ENCODE peak calls at places on chromosomes 1 and 21, in eight cellular contexts. O, R, Y, W, H, F, S and K are unnamed samples.
A peak's percentile ranks its signal among the peaks of the same experiment; 100 is the strongest.

GRCh38 chr1:215005078-215005477 is 77.5 kb upstream of the KCNK2 start:
- DNase-seq in O (peak; percentile 27), R (no peak), Y (no peak), W (no peak), H (no peak), F (no peak), S (peak; percentile 82), K (no peak)

GRCh38 chr1:11286735-11287410 is 13.9 kb downstream of the UBIAD1 start:
- DNase-seq in O (no peak), R (no peak), Y (no peak), W (no peak), H (no peak), F (no peak), S (peak; percentile 63), K (no peak)

GRCh38 chr21:26170471-26171309 is at the start of gene APP:
- DNase-seq in O (peak; percentile 91), R (peak; percentile 92), Y (peak; percentile 98), W (peak; percentile 57), H (peak; percentile 73), F (peak; percentile 79), S (peak; percentile 93), K (peak; percentile 90)

GRCh38 chr1:156128749-156129682 is 14.5 kb downstream of the LMNA start:
- DNase-seq in O (no peak), R (peak; percentile 67), Y (peak; percentile 58), W (no peak), H (no peak), F (no peak), S (peak; percentile 80), K (peak; percentile 56)

GRCh38 chr1:243473281-243474210 is 217.7 kb downstream of the SDCCAG8 start:
- DNase-seq in O (no peak), R (no peak), Y (no peak), W (no peak), H (no peak), F (no peak), S (no peak), K (no peak)

GRCh38 chr1:203148127-203148526 is 20.6 kb downstream of the ADORA1 start:
- DNase-seq in O (peak; percentile 45), R (no peak), Y (no peak), W (no peak), H (no peak), F (no peak), S (no peak), K (no peak)

GRCh38 chr1:26970810-26971209 is 10.5 kb upstream of the KDF1 start:
- DNase-seq in O (peak; percentile 79), R (no peak), Y (no peak), W (peak; percentile 61), H (no peak), F (no peak), S (no peak), K (no peak)

GRCh38 chr1:5646486-5646885 is 345.7 kb downstream of the NPHP4 start:
- DNase-seq in O (peak; percentile 3), R (no peak), Y (peak; percentile 26), W (no peak), H (no peak), F (no peak), S (no peak), K (no peak)

GRCh38 chr1:109391161-109391556 is 6.6 kb downstream of the SORT1 start:
- DNase-seq in O (no peak), R (no peak), Y (no peak), W (no peak), H (no peak), F (no peak), S (peak; percentile 59), K (no peak)

GRCh38 chr1:150820710-150821521 is 12.9 kb upstream of the CTSK start:
- DNase-seq in O (no peak), R (no peak), Y (no peak), W (no peak), H (no peak), F (no peak), S (peak; percentile 22), K (no peak)

GRCh38 chr1:93816970-93817738 is 61.9 kb downstream of the DNTTIP2 start:
- DNase-seq in O (no peak), R (no peak), Y (no peak), W (no peak), H (no peak), F (peak; percentile 63), S (peak; percentile 78), K (no peak)

GRCh38 chr1:109257682-109258421 is 8.5 kb downstream of the CELSR2 start:
- DNase-seq in O (no peak), R (no peak), Y (no peak), W (no peak), H (no peak), F (no peak), S (no peak), K (no peak)

GRCh38 chr1:153490272-153491051 is 30.0 kb upstream of the S100A7 start:
- DNase-seq in O (peak; percentile 45), R (peak; percentile 85), Y (no peak), W (peak; percentile 67), H (no peak), F (peak; percentile 55), S (peak; percentile 96), K (peak; percentile 89)

GRCh38 chr1:156226116-156226538 is 13.3 kb downstream of the PMF1 start:
- DNase-seq in O (no peak), R (no peak), Y (no peak), W (no peak), H (no peak), F (no peak), S (no peak), K (no peak)

GRCh38 chr1:106526650-106527049 is 529.8 kb upstream of the PRMT6 start:
- DNase-seq in O (no peak), R (no peak), Y (no peak), W (no peak), H (no peak), F (no peak), S (peak; percentile 92), K (no peak)

GRCh38 chr1:110152133-110152785 is 2.0 kb downstream of the SLC6A17 start:
- DNase-seq in O (no peak), R (no peak), Y (no peak), W (peak; percentile 20), H (no peak), F (peak; percentile 51), S (peak; percentile 58), K (no peak)

GRCh38 chr1:4172659-4173599 is 272.9 kb upstream of the C1orf174 start:
- DNase-seq in O (peak; percentile 25), R (no peak), Y (peak; percentile 44), W (peak; percentile 32), H (no peak), F (no peak), S (no peak), K (no peak)

GRCh38 chr1:246569248-246570238 is 3.3 kb downstream of the CNST start:
- DNase-seq in O (no peak), R (no peak), Y (no peak), W (no peak), H (no peak), F (no peak), S (no peak), K (no peak)

GRCh38 chr1:1208713-1209433 is 2.5 kb upstream of the TNFRSF18 start:
- DNase-seq in O (no peak), R (no peak), Y (peak; percentile 73), W (no peak), H (peak; percentile 38), F (no peak), S (no peak), K (peak; percentile 50)

GRCh38 chr1:54077359-54077758 is 24.0 kb downstream of the TCEANC2 start:
- DNase-seq in O (no peak), R (no peak), Y (no peak), W (no peak), H (no peak), F (no peak), S (no peak), K (no peak)

GRCh38 chr1:24886241-24886640 is 43.8 kb downstream of the RUNX3 start:
- DNase-seq in O (peak; percentile 25), R (no peak), Y (no peak), W (no peak), H (no peak), F (no peak), S (no peak), K (no peak)

GRCh38 chr21:41976611-41977010 is 22.8 kb upstream of the C2CD2 start:
- DNase-seq in O (no peak), R (peak; percentile 10), Y (peak; percentile 26), W (no peak), H (no peak), F (no peak), S (no peak), K (no peak)

GRCh38 chr21:33825898-33826297 is 89.7 kb downstream of the ATP5PO start:
- DNase-seq in O (no peak), R (no peak), Y (no peak), W (no peak), H (no peak), F (no peak), S (peak; percentile 72), K (no peak)

GRCh38 chr1:108643492-108644333 is 17.2 kb downstream of the HENMT1 start:
- DNase-seq in O (peak; percentile 50), R (peak; percentile 27), Y (no peak), W (peak; percentile 63), H (peak; percentile 30), F (peak; percentile 33), S (peak; percentile 83), K (no peak)

GRCh38 chr1:7638078-7638477 is 133.0 kb upstream of the VAMP3 start:
- DNase-seq in O (no peak), R (no peak), Y (no peak), W (no peak), H (no peak), F (no peak), S (no peak), K (no peak)

GRCh38 chr1:39080269-39080826 is 54.2 kb downstream of the NDUFS5 start:
- DNase-seq in O (no peak), R (no peak), Y (no peak), W (no peak), H (no peak), F (no peak), S (no peak), K (no peak)

GRCh38 chr1:84724128-84724860 is 34.0 kb upstream of the SSX2IP start:
- DNase-seq in O (no peak), R (no peak), Y (peak; percentile 80), W (peak; percentile 11), H (peak; percentile 41), F (no peak), S (no peak), K (no peak)

GRCh38 chr21:44537930-44538911 is 1.8 kb downstream of the KRTAP10-1 start:
- DNase-seq in O (peak; percentile 21), R (no peak), Y (peak; percentile 33), W (no peak), H (no peak), F (no peak), S (no peak), K (no peak)

GRCh38 chr1:32273389-32274208 is 18.3 kb upstream of the HDAC1 start:
- DNase-seq in O (peak; percentile 46), R (no peak), Y (peak; percentile 84), W (no peak), H (peak; percentile 78), F (peak; percentile 49), S (no peak), K (no peak)